ENCODE peak calls at places on chromosomes 13 and 19, in seven cellular contexts. One of them, this sample, is unnamed.

GRCh38 chr19:30664358-30665058 is 292.3 kb downstream of the ZNF536 start:
- DNase-seq in PC-3: peak
- DNase-seq in GM23338: peak
- DNase-seq in cardiac muscle cell: peak
- DNase-seq in endothelial cell of umbilical vein: no peak
- DNase-seq in lower lobe of right lung: no peak
- DNase-seq in heart right ventricle: peak
- DNase-seq in this sample: no peak

GRCh38 chr19:37401078-37401477 is 30.2 kb downstream of the ZNF527 start:
- DNase-seq in PC-3: no peak
- DNase-seq in GM23338: no peak
- DNase-seq in cardiac muscle cell: no peak
- DNase-seq in endothelial cell of umbilical vein: no peak
- DNase-seq in lower lobe of right lung: no peak
- DNase-seq in heart right ventricle: no peak
- DNase-seq in this sample: no peak

GRCh38 chr19:48698046-48698445 is 2.3 kb downstream of the FUT2 start:
- DNase-seq in PC-3: peak
- DNase-seq in GM23338: no peak
- DNase-seq in cardiac muscle cell: peak
- DNase-seq in endothelial cell of umbilical vein: peak
- DNase-seq in lower lobe of right lung: no peak
- DNase-seq in heart right ventricle: no peak
- DNase-seq in this sample: peak

GRCh38 chr13:35164324-35164932 is 222.4 kb downstream of the NBEA start:
- DNase-seq in PC-3: peak
- DNase-seq in GM23338: peak
- DNase-seq in cardiac muscle cell: peak
- DNase-seq in endothelial cell of umbilical vein: peak
- DNase-seq in lower lobe of right lung: no peak
- DNase-seq in heart right ventricle: no peak
- DNase-seq in this sample: no peak

GRCh38 chr13:49690133-49690989 is 925 bp downstream of the EBPL start:
- DNase-seq in PC-3: peak
- DNase-seq in GM23338: no peak
- DNase-seq in cardiac muscle cell: peak
- DNase-seq in endothelial cell of umbilical vein: peak
- DNase-seq in lower lobe of right lung: no peak
- DNase-seq in heart right ventricle: no peak
- DNase-seq in this sample: peak

GRCh38 chr19:6232567-6232966 is 47.2 kb downstream of the MLLT1 start:
- DNase-seq in PC-3: peak
- DNase-seq in GM23338: no peak
- DNase-seq in cardiac muscle cell: peak
- DNase-seq in endothelial cell of umbilical vein: no peak
- DNase-seq in lower lobe of right lung: no peak
- DNase-seq in heart right ventricle: no peak
- DNase-seq in this sample: peak

GRCh38 chr19:10818306-10819123 is 17.5 kb downstream of the TMED1 start:
- DNase-seq in PC-3: no peak
- DNase-seq in GM23338: no peak
- DNase-seq in cardiac muscle cell: no peak
- DNase-seq in endothelial cell of umbilical vein: no peak
- DNase-seq in lower lobe of right lung: no peak
- DNase-seq in heart right ventricle: no peak
- DNase-seq in this sample: peak

GRCh38 chr13:40982772-40983171 is 36.3 kb downstream of the ELF1 start:
- DNase-seq in PC-3: no peak
- DNase-seq in GM23338: no peak
- DNase-seq in cardiac muscle cell: peak
- DNase-seq in endothelial cell of umbilical vein: peak
- DNase-seq in lower lobe of right lung: no peak
- DNase-seq in heart right ventricle: no peak
- DNase-seq in this sample: no peak

GRCh38 chr19:32691291-32691951 is at the start of gene NUDT19:
- DNase-seq in PC-3: peak
- DNase-seq in GM23338: no peak
- DNase-seq in cardiac muscle cell: peak
- DNase-seq in endothelial cell of umbilical vein: peak
- DNase-seq in lower lobe of right lung: peak
- DNase-seq in heart right ventricle: peak
- DNase-seq in this sample: peak

GRCh38 chr13:46361535-46361934 is 25.5 kb downstream of the RUBCNL start:
- DNase-seq in PC-3: peak
- DNase-seq in GM23338: no peak
- DNase-seq in cardiac muscle cell: no peak
- DNase-seq in endothelial cell of umbilical vein: no peak
- DNase-seq in lower lobe of right lung: no peak
- DNase-seq in heart right ventricle: no peak
- DNase-seq in this sample: no peak

GRCh38 chr13:69287050-69287698 is 820.5 kb upstream of the ATXN8OS start:
- DNase-seq in PC-3: no peak
- DNase-seq in GM23338: no peak
- DNase-seq in cardiac muscle cell: no peak
- DNase-seq in endothelial cell of umbilical vein: no peak
- DNase-seq in lower lobe of right lung: no peak
- DNase-seq in heart right ventricle: no peak
- DNase-seq in this sample: no peak

GRCh38 chr19:44374789-44375188 is 18.3 kb upstream of the ZNF112 start:
- DNase-seq in PC-3: no peak
- DNase-seq in GM23338: no peak
- DNase-seq in cardiac muscle cell: no peak
- DNase-seq in endothelial cell of umbilical vein: no peak
- DNase-seq in lower lobe of right lung: no peak
- DNase-seq in heart right ventricle: no peak
- DNase-seq in this sample: no peak

GRCh38 chr13:88086577-88086976 is 415.4 kb downstream of the SLITRK5 start:
- DNase-seq in PC-3: peak
- DNase-seq in GM23338: no peak
- DNase-seq in cardiac muscle cell: no peak
- DNase-seq in endothelial cell of umbilical vein: no peak
- DNase-seq in lower lobe of right lung: no peak
- DNase-seq in heart right ventricle: no peak
- DNase-seq in this sample: no peak

GRCh38 chr19:39237200-39238184 is 7.3 kb downstream of the IFNL3 start:
- DNase-seq in PC-3: peak
- DNase-seq in GM23338: peak
- DNase-seq in cardiac muscle cell: no peak
- DNase-seq in endothelial cell of umbilical vein: no peak
- DNase-seq in lower lobe of right lung: peak
- DNase-seq in heart right ventricle: no peak
- DNase-seq in this sample: peak

GRCh38 chr13:94030415-94031119 is 448.9 kb downstream of the DCT start:
- DNase-seq in PC-3: no peak
- DNase-seq in GM23338: no peak
- DNase-seq in cardiac muscle cell: no peak
- DNase-seq in endothelial cell of umbilical vein: no peak
- DNase-seq in lower lobe of right lung: no peak
- DNase-seq in heart right ventricle: no peak
- DNase-seq in this sample: no peak
- H3K27ac ChIP-seq in PC-3: no peak
- H3K27ac ChIP-seq in GM23338: no peak
- H3K27ac ChIP-seq in cardiac muscle cell: peak
- H3K27ac ChIP-seq in endothelial cell of umbilical vein: no peak
- H3K27ac ChIP-seq in lower lobe of right lung: no peak
- H3K27ac ChIP-seq in heart right ventricle: no peak
- H3K27ac ChIP-seq in this sample: no peak

GRCh38 chr19:1364070-1364719 is 19.5 kb upstream of the NDUFS7 start:
- DNase-seq in PC-3: no peak
- DNase-seq in GM23338: no peak
- DNase-seq in cardiac muscle cell: peak
- DNase-seq in endothelial cell of umbilical vein: no peak
- DNase-seq in lower lobe of right lung: no peak
- DNase-seq in heart right ventricle: no peak
- DNase-seq in this sample: peak
- TF ChIP-seq CTCF in PC-3: peak
- TF ChIP-seq CTCF in GM23338: peak
- TF ChIP-seq CTCF in cardiac muscle cell: no peak
- TF ChIP-seq CTCF in endothelial cell of umbilical vein: no peak
- TF ChIP-seq CTCF in lower lobe of right lung: no peak
- TF ChIP-seq CTCF in heart right ventricle: no peak
- TF ChIP-seq CTCF in this sample: peak

DNA sequence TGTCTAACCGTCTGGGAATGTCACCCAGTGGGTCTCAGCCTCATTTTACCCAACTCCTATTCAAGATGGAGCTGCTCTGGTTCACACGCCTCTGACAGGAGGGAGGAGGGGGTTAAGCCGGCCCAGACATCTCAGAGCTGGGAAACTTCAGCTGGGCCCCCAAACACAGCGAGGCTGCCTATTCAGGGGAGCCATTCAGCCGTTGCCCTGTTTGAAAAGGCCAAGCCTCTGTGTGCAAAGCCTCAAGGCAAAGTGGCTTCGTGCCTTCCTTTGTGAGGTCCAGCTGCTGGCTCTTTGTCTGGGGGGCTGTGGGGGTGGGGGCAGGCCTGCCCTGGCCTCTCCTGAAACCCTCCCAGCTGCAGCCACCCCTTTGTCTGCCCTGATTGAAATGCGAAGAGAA is 147.4 kb downstream of the PTPRS start:
- DNase-seq in PC-3: no peak
- DNase-seq in GM23338: peak
- DNase-seq in cardiac muscle cell: no peak
- DNase-seq in endothelial cell of umbilical vein: no peak
- DNase-seq in lower lobe of right lung: no peak
- DNase-seq in heart right ventricle: no peak
- DNase-seq in this sample: peak
- H3K4me3 ChIP-seq in PC-3: no peak
- H3K4me3 ChIP-seq in GM23338: peak
- H3K4me3 ChIP-seq in cardiac muscle cell: no peak
- H3K4me3 ChIP-seq in endothelial cell of umbilical vein: no peak
- H3K4me3 ChIP-seq in lower lobe of right lung: no peak
- H3K4me3 ChIP-seq in heart right ventricle: no peak
- H3K4me3 ChIP-seq in this sample: no peak

GRCh38 chr13:20174656-20175405 is 14.0 kb upstream of the GJA3 start:
- DNase-seq in PC-3: peak
- DNase-seq in GM23338: no peak
- DNase-seq in cardiac muscle cell: peak
- DNase-seq in endothelial cell of umbilical vein: peak
- DNase-seq in lower lobe of right lung: peak
- DNase-seq in heart right ventricle: peak
- DNase-seq in this sample: peak
- H3K27ac ChIP-seq in PC-3: peak
- H3K27ac ChIP-seq in GM23338: no peak
- H3K27ac ChIP-seq in cardiac muscle cell: no peak
- H3K27ac ChIP-seq in endothelial cell of umbilical vein: no peak
- H3K27ac ChIP-seq in lower lobe of right lung: peak
- H3K27ac ChIP-seq in heart right ventricle: no peak
- H3K27ac ChIP-seq in this sample: peak

GRCh38 chr19:49816616-49817015 is 1.5 kb upstream of the MED25 start:
- DNase-seq in PC-3: no peak
- DNase-seq in GM23338: no peak
- DNase-seq in cardiac muscle cell: no peak
- DNase-seq in endothelial cell of umbilical vein: no peak
- DNase-seq in lower lobe of right lung: peak
- DNase-seq in heart right ventricle: no peak
- DNase-seq in this sample: no peak

GRCh38 chr19:49814010-49814409 is 918 bp upstream of the FUZ start:
- DNase-seq in PC-3: peak
- DNase-seq in GM23338: no peak
- DNase-seq in cardiac muscle cell: no peak
- DNase-seq in endothelial cell of umbilical vein: no peak
- DNase-seq in lower lobe of right lung: no peak
- DNase-seq in heart right ventricle: no peak
- DNase-seq in this sample: peak

GRCh38 chr19:49818691-49819331 is 722 bp downstream of the MED25 start:
- DNase-seq in PC-3: no peak
- DNase-seq in GM23338: no peak
- DNase-seq in cardiac muscle cell: no peak
- DNase-seq in endothelial cell of umbilical vein: no peak
- DNase-seq in lower lobe of right lung: no peak
- DNase-seq in heart right ventricle: no peak
- DNase-seq in this sample: peak

GRCh38 chr19:49820125-49820524 is 2.0 kb downstream of the MED25 start:
- DNase-seq in PC-3: no peak
- DNase-seq in GM23338: no peak
- DNase-seq in cardiac muscle cell: peak
- DNase-seq in endothelial cell of umbilical vein: no peak
- DNase-seq in lower lobe of right lung: no peak
- DNase-seq in heart right ventricle: no peak
- DNase-seq in this sample: no peak

GRCh38 chr19:49817964-49818690 is at the start of gene MED25:
- DNase-seq in PC-3: peak
- DNase-seq in GM23338: peak
- DNase-seq in cardiac muscle cell: peak
- DNase-seq in endothelial cell of umbilical vein: peak
- DNase-seq in lower lobe of right lung: peak
- DNase-seq in heart right ventricle: peak
- DNase-seq in this sample: peak
- TF ChIP-seq CTCF in PC-3: no peak
- TF ChIP-seq CTCF in GM23338: no peak
- TF ChIP-seq CTCF in cardiac muscle cell: no peak
- TF ChIP-seq CTCF in endothelial cell of umbilical vein: peak
- TF ChIP-seq CTCF in lower lobe of right lung: peak
- TF ChIP-seq CTCF in heart right ventricle: no peak
- TF ChIP-seq CTCF in this sample: no peak

GRCh38 chr19:46218160-46218559 is 11.4 kb upstream of the IGFL1 start:
- DNase-seq in PC-3: peak
- DNase-seq in GM23338: peak
- DNase-seq in cardiac muscle cell: peak
- DNase-seq in endothelial cell of umbilical vein: peak
- DNase-seq in lower lobe of right lung: no peak
- DNase-seq in heart right ventricle: no peak
- DNase-seq in this sample: no peak
- H3K4me3 ChIP-seq in PC-3: no peak
- H3K4me3 ChIP-seq in GM23338: no peak
- H3K4me3 ChIP-seq in cardiac muscle cell: no peak
- H3K4me3 ChIP-seq in endothelial cell of umbilical vein: no peak
- H3K4me3 ChIP-seq in lower lobe of right lung: no peak
- H3K4me3 ChIP-seq in heart right ventricle: no peak
- H3K4me3 ChIP-seq in this sample: no peak

GRCh38 chr19:42284641-42285341 is 15.7 kb downstream of the CIC start:
- DNase-seq in PC-3: no peak
- DNase-seq in GM23338: peak
- DNase-seq in cardiac muscle cell: no peak
- DNase-seq in endothelial cell of umbilical vein: peak
- DNase-seq in lower lobe of right lung: no peak
- DNase-seq in heart right ventricle: no peak
- DNase-seq in this sample: peak
- H3K27ac ChIP-seq in PC-3: no peak
- H3K27ac ChIP-seq in GM23338: no peak
- H3K27ac ChIP-seq in cardiac muscle cell: peak
- H3K27ac ChIP-seq in endothelial cell of umbilical vein: peak
- H3K27ac ChIP-seq in lower lobe of right lung: peak
- H3K27ac ChIP-seq in heart right ventricle: peak
- H3K27ac ChIP-seq in this sample: peak

GRCh38 chr13:29081036-29081435 is 260.9 kb downstream of the MTUS2 start:
- DNase-seq in PC-3: no peak
- DNase-seq in GM23338: no peak
- DNase-seq in cardiac muscle cell: no peak
- DNase-seq in endothelial cell of umbilical vein: no peak
- DNase-seq in lower lobe of right lung: no peak
- DNase-seq in heart right ventricle: no peak
- DNase-seq in this sample: no peak
- TF ChIP-seq CTCF in PC-3: no peak
- TF ChIP-seq CTCF in GM23338: no peak
- TF ChIP-seq CTCF in cardiac muscle cell: no peak
- TF ChIP-seq CTCF in endothelial cell of umbilical vein: no peak
- TF ChIP-seq CTCF in lower lobe of right lung: no peak
- TF ChIP-seq CTCF in heart right ventricle: no peak
- TF ChIP-seq CTCF in this sample: no peak